ENCODE peak calls at places on chromosomes 12 and 14, in seven cellular contexts. One of them, this sample, is unnamed.

GRCh38 chr14:45194964-45195363 is 58.0 kb downstream of the MIS18BP1 start:
- DNase-seq in lower leg skin: no peak
- DNase-seq in endothelial cell of umbilical vein: no peak
- DNase-seq in PC-9: no peak
- DNase-seq in fibroblast of pulmonary artery: no peak
- DNase-seq in brain microvascular endothelial cell: no peak
- DNase-seq in astrocyte: no peak
- DNase-seq in this sample: no peak

GRCh38 chr14:92336363-92336762 is 13.4 kb downstream of the SLC24A4 start:
- DNase-seq in lower leg skin: no peak
- DNase-seq in endothelial cell of umbilical vein: no peak
- DNase-seq in PC-9: no peak
- DNase-seq in fibroblast of pulmonary artery: no peak
- DNase-seq in brain microvascular endothelial cell: no peak
- DNase-seq in astrocyte: no peak
- DNase-seq in this sample: no peak

GRCh38 chr12:132835076-132835870 is 6.6 kb upstream of the GOLGA3 start:
- DNase-seq in lower leg skin: no peak
- DNase-seq in endothelial cell of umbilical vein: no peak
- DNase-seq in PC-9: no peak
- DNase-seq in fibroblast of pulmonary artery: no peak
- DNase-seq in brain microvascular endothelial cell: no peak
- DNase-seq in astrocyte: no peak
- DNase-seq in this sample: no peak

GRCh38 chr14:103716091-103716801 is 636 bp downstream of the ZFYVE21 start:
- DNase-seq in lower leg skin: no peak
- DNase-seq in endothelial cell of umbilical vein: no peak
- DNase-seq in PC-9: peak
- DNase-seq in fibroblast of pulmonary artery: no peak
- DNase-seq in brain microvascular endothelial cell: no peak
- DNase-seq in astrocyte: no peak
- DNase-seq in this sample: no peak

GRCh38 chr14:21107360-21107781 is 6.5 kb downstream of the TMEM253 start:
- DNase-seq in lower leg skin: no peak
- DNase-seq in endothelial cell of umbilical vein: no peak
- DNase-seq in PC-9: peak
- DNase-seq in fibroblast of pulmonary artery: peak
- DNase-seq in brain microvascular endothelial cell: peak
- DNase-seq in astrocyte: peak
- DNase-seq in this sample: peak

GRCh38 chr14:68950111-68950510 is 29.0 kb downstream of the ACTN1 start:
- DNase-seq in lower leg skin: no peak
- DNase-seq in endothelial cell of umbilical vein: no peak
- DNase-seq in PC-9: no peak
- DNase-seq in fibroblast of pulmonary artery: peak
- DNase-seq in brain microvascular endothelial cell: no peak
- DNase-seq in astrocyte: no peak
- DNase-seq in this sample: peak

GRCh38 chr12:26077915-26078314 is 46.9 kb downstream of the BHLHE41 start:
- DNase-seq in lower leg skin: no peak
- DNase-seq in endothelial cell of umbilical vein: no peak
- DNase-seq in PC-9: no peak
- DNase-seq in fibroblast of pulmonary artery: no peak
- DNase-seq in brain microvascular endothelial cell: no peak
- DNase-seq in astrocyte: peak
- DNase-seq in this sample: no peak

GRCh38 chr14:54532111-54533012 is 22.7 kb downstream of the CGRRF1 start:
- DNase-seq in lower leg skin: no peak
- DNase-seq in endothelial cell of umbilical vein: no peak
- DNase-seq in PC-9: no peak
- DNase-seq in fibroblast of pulmonary artery: no peak
- DNase-seq in brain microvascular endothelial cell: no peak
- DNase-seq in astrocyte: no peak
- DNase-seq in this sample: no peak

GRCh38 chr14:85453401-85453800 is 76.5 kb upstream of the FLRT2 start:
- DNase-seq in lower leg skin: no peak
- DNase-seq in endothelial cell of umbilical vein: no peak
- DNase-seq in PC-9: no peak
- DNase-seq in fibroblast of pulmonary artery: no peak
- DNase-seq in brain microvascular endothelial cell: no peak
- DNase-seq in astrocyte: no peak
- DNase-seq in this sample: no peak

GRCh38 chr12:56150563-56150962 is 1.8 kb upstream of the MYL6B start:
- DNase-seq in lower leg skin: no peak
- DNase-seq in endothelial cell of umbilical vein: peak
- DNase-seq in PC-9: no peak
- DNase-seq in fibroblast of pulmonary artery: peak
- DNase-seq in brain microvascular endothelial cell: no peak
- DNase-seq in astrocyte: no peak
- DNase-seq in this sample: peak

GRCh38 chr12:86623267-86623666 is 367.1 kb upstream of the MGAT4C start:
- DNase-seq in lower leg skin: no peak
- DNase-seq in endothelial cell of umbilical vein: no peak
- DNase-seq in PC-9: no peak
- DNase-seq in fibroblast of pulmonary artery: peak
- DNase-seq in brain microvascular endothelial cell: no peak
- DNase-seq in astrocyte: peak
- DNase-seq in this sample: no peak

GRCh38 chr14:56378046-56378445 is 201.6 kb upstream of the TMEM260 start:
- DNase-seq in lower leg skin: no peak
- DNase-seq in endothelial cell of umbilical vein: no peak
- DNase-seq in PC-9: no peak
- DNase-seq in fibroblast of pulmonary artery: no peak
- DNase-seq in brain microvascular endothelial cell: no peak
- DNase-seq in astrocyte: no peak
- DNase-seq in this sample: no peak

GRCh38 chr14:68952544-68953535 is 26.3 kb downstream of the ACTN1 start:
- DNase-seq in lower leg skin: no peak
- DNase-seq in endothelial cell of umbilical vein: no peak
- DNase-seq in PC-9: no peak
- DNase-seq in fibroblast of pulmonary artery: peak
- DNase-seq in brain microvascular endothelial cell: no peak
- DNase-seq in astrocyte: peak
- DNase-seq in this sample: peak

GRCh38 chr14:104280902-104281767 is 142.7 kb downstream of the KIF26A start:
- DNase-seq in lower leg skin: no peak
- DNase-seq in endothelial cell of umbilical vein: no peak
- DNase-seq in PC-9: no peak
- DNase-seq in fibroblast of pulmonary artery: no peak
- DNase-seq in brain microvascular endothelial cell: no peak
- DNase-seq in astrocyte: no peak
- DNase-seq in this sample: no peak

GRCh38 chr12:131850856-131851559 is 22.8 kb downstream of the MMP17 start:
- DNase-seq in lower leg skin: no peak
- DNase-seq in endothelial cell of umbilical vein: no peak
- DNase-seq in PC-9: peak
- DNase-seq in fibroblast of pulmonary artery: no peak
- DNase-seq in brain microvascular endothelial cell: no peak
- DNase-seq in astrocyte: no peak
- DNase-seq in this sample: no peak

GRCh38 chr12:96073346-96074336 is 38.3 kb upstream of the LTA4H start:
- DNase-seq in lower leg skin: no peak
- DNase-seq in endothelial cell of umbilical vein: no peak
- DNase-seq in PC-9: peak
- DNase-seq in fibroblast of pulmonary artery: peak
- DNase-seq in brain microvascular endothelial cell: no peak
- DNase-seq in astrocyte: no peak
- DNase-seq in this sample: peak

GRCh38 chr12:88922816-88923215 is 342.5 kb upstream of the KITLG start:
- DNase-seq in lower leg skin: no peak
- DNase-seq in endothelial cell of umbilical vein: no peak
- DNase-seq in PC-9: no peak
- DNase-seq in fibroblast of pulmonary artery: peak
- DNase-seq in brain microvascular endothelial cell: no peak
- DNase-seq in astrocyte: peak
- DNase-seq in this sample: peak

GRCh38 chr12:104790296-104791125 is 167.6 kb downstream of the SLC41A2 start:
- DNase-seq in lower leg skin: no peak
- DNase-seq in endothelial cell of umbilical vein: peak
- DNase-seq in PC-9: no peak
- DNase-seq in fibroblast of pulmonary artery: no peak
- DNase-seq in brain microvascular endothelial cell: no peak
- DNase-seq in astrocyte: no peak
- DNase-seq in this sample: peak

GRCh38 chr12:3150308-3150670 is 73.1 kb downstream of the TSPAN9 start:
- DNase-seq in lower leg skin: no peak
- DNase-seq in endothelial cell of umbilical vein: no peak
- DNase-seq in PC-9: no peak
- DNase-seq in fibroblast of pulmonary artery: no peak
- DNase-seq in brain microvascular endothelial cell: no peak
- DNase-seq in astrocyte: no peak
- DNase-seq in this sample: no peak

GRCh38 chr14:71529855-71530254 is 402.4 kb upstream of the RGS6 start:
- DNase-seq in lower leg skin: peak
- DNase-seq in endothelial cell of umbilical vein: no peak
- DNase-seq in PC-9: no peak
- DNase-seq in fibroblast of pulmonary artery: peak
- DNase-seq in brain microvascular endothelial cell: peak
- DNase-seq in astrocyte: peak
- DNase-seq in this sample: peak

GRCh38 chr12:123808167-123808566 is 46.1 kb downstream of the DNAH10 start:
- DNase-seq in lower leg skin: no peak
- DNase-seq in endothelial cell of umbilical vein: no peak
- DNase-seq in PC-9: peak
- DNase-seq in fibroblast of pulmonary artery: peak
- DNase-seq in brain microvascular endothelial cell: peak
- DNase-seq in astrocyte: no peak
- DNase-seq in this sample: peak
- TF ChIP-seq CTCF in lower leg skin: no peak
- TF ChIP-seq CTCF in endothelial cell of umbilical vein: no peak
- TF ChIP-seq CTCF in PC-9: peak
- TF ChIP-seq CTCF in fibroblast of pulmonary artery: peak
- TF ChIP-seq CTCF in brain microvascular endothelial cell: peak
- TF ChIP-seq CTCF in astrocyte: no peak
- TF ChIP-seq CTCF in this sample: peak

GRCh38 chr14:48454887-48455286 is 779.5 kb upstream of the MDGA2 start:
- DNase-seq in lower leg skin: no peak
- DNase-seq in endothelial cell of umbilical vein: no peak
- DNase-seq in PC-9: no peak
- DNase-seq in fibroblast of pulmonary artery: no peak
- DNase-seq in brain microvascular endothelial cell: no peak
- DNase-seq in astrocyte: no peak
- DNase-seq in this sample: no peak

GRCh38 chr14:48456051-48456450 is 780.6 kb upstream of the MDGA2 start:
- DNase-seq in lower leg skin: no peak
- DNase-seq in endothelial cell of umbilical vein: no peak
- DNase-seq in PC-9: no peak
- DNase-seq in fibroblast of pulmonary artery: no peak
- DNase-seq in brain microvascular endothelial cell: no peak
- DNase-seq in astrocyte: no peak
- DNase-seq in this sample: no peak
- H3K4me3 ChIP-seq in lower leg skin: no peak
- H3K4me3 ChIP-seq in endothelial cell of umbilical vein: no peak
- H3K4me3 ChIP-seq in PC-9: no peak
- H3K4me3 ChIP-seq in fibroblast of pulmonary artery: no peak
- H3K4me3 ChIP-seq in brain microvascular endothelial cell: no peak
- H3K4me3 ChIP-seq in astrocyte: no peak
- H3K4me3 ChIP-seq in this sample: no peak

DNA sequence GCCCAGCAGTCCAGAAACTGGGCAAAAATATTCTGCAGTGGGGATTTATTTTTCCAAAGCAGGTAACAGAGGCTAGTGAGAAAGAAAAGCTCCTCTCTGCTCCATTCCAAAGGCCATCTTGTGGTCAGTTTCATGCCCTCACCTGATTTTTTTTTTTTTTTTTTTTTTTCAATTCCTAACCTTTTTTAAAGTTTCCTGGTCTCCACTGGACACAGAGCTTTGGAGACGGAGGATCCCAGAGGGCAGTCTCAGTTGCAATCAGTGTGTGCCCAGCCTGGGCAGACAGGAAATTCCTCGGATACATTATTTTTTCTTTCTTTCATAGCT is 178.7 kb upstream of the BCL2L14 start:
- DNase-seq in lower leg skin: no peak
- DNase-seq in endothelial cell of umbilical vein: peak
- DNase-seq in PC-9: no peak
- DNase-seq in fibroblast of pulmonary artery: no peak
- DNase-seq in brain microvascular endothelial cell: no peak
- DNase-seq in astrocyte: no peak
- DNase-seq in this sample: no peak
- TF ChIP-seq CTCF in lower leg skin: no peak
- TF ChIP-seq CTCF in endothelial cell of umbilical vein: no peak
- TF ChIP-seq CTCF in PC-9: peak
- TF ChIP-seq CTCF in fibroblast of pulmonary artery: peak
- TF ChIP-seq CTCF in brain microvascular endothelial cell: no peak
- TF ChIP-seq CTCF in astrocyte: no peak
- TF ChIP-seq CTCF in this sample: peak

GRCh38 chr14:80491131-80491530 is 279.8 kb upstream of the DIO2 start:
- DNase-seq in lower leg skin: peak
- DNase-seq in endothelial cell of umbilical vein: peak
- DNase-seq in PC-9: no peak
- DNase-seq in fibroblast of pulmonary artery: peak
- DNase-seq in brain microvascular endothelial cell: peak
- DNase-seq in astrocyte: peak
- DNase-seq in this sample: peak
- H3K4me3 ChIP-seq in lower leg skin: no peak
- H3K4me3 ChIP-seq in endothelial cell of umbilical vein: no peak
- H3K4me3 ChIP-seq in PC-9: no peak
- H3K4me3 ChIP-seq in fibroblast of pulmonary artery: no peak
- H3K4me3 ChIP-seq in brain microvascular endothelial cell: no peak
- H3K4me3 ChIP-seq in astrocyte: no peak
- H3K4me3 ChIP-seq in this sample: no peak